ENCODE peak calls at places on chromosomes 3 and 15, in seven cellular contexts. S is HCEC 1CT; Q is Karpas-422; Y is HuH-7; K is effector CD4-positive, alpha-beta T cell; W is CD8-positive, alpha-beta T cell; R is activated T-cell treated with anti-CD3 and anti-CD28 coated beads for 1 hour. X is an unnamed sample.

GRCh38 chr3:63877737-63878393 is 14.2 kb downstream of the ATXN7 start:
- DNase-seq in S (no peak), Q (no peak), Y (no peak), K (no peak), W (no peak), R (no peak), X (no peak)

GRCh38 chr15:25690673-25691543 is 172.2 kb downstream of the ATP10A start:
- DNase-seq in S (peak; percentile 50), Q (no peak), Y (no peak), K (no peak), W (no peak), R (no peak), X (no peak)

GRCh38 chr15:89670985-89671560 is 8.1 kb downstream of the PLIN1 start:
- DNase-seq in S (no peak), Q (no peak), Y (no peak), K (no peak), W (no peak), R (no peak), X (no peak)

GRCh38 chr3:89635137-89635536 is 527.7 kb downstream of the EPHA3 start:
- DNase-seq in S (peak; percentile 17), Q (no peak), Y (no peak), K (no peak), W (no peak), R (no peak), X (no peak)

GRCh38 chr15:89442671-89443307 is 53.6 kb downstream of the RHCG start:
- DNase-seq in S (peak; percentile 41), Q (peak; percentile 94), Y (peak; percentile 83), K (no peak), W (peak; percentile 12), R (peak; percentile 7), X (no peak)

GRCh38 chr3:161316006-161316689 is 55.2 kb downstream of the SPTSSB start:
- DNase-seq in S (no peak), Q (no peak), Y (no peak), K (no peak), W (no peak), R (no peak), X (no peak)

GRCh38 chr15:96245252-96245651 is 85.2 kb upstream of the NR2F2 start:
- DNase-seq in S (no peak), Q (no peak), Y (no peak), K (no peak), W (no peak), R (no peak), X (no peak)

GRCh38 chr15:77546870-77547269 is 85.8 kb downstream of the LINGO1 start:
- DNase-seq in S (no peak), Q (no peak), Y (no peak), K (no peak), W (no peak), R (no peak), X (no peak)

GRCh38 chr3:58164199-58164879 is 46.4 kb downstream of the DNASE1L3 start:
- DNase-seq in S (no peak), Q (no peak), Y (no peak), K (no peak), W (no peak), R (no peak), X (no peak)

GRCh38 chr3:47159153-47159552 is 4.8 kb downstream of the SETD2 start:
- DNase-seq in S (no peak), Q (no peak), Y (no peak), K (no peak), W (no peak), R (no peak), X (no peak)

GRCh38 chr15:83174891-83175290 is 32.7 kb downstream of the HDGFL3 start:
- DNase-seq in S (no peak), Q (no peak), Y (no peak), K (no peak), W (no peak), R (no peak), X (no peak)

GRCh38 chr15:63857459-63857856 is 23.7 kb upstream of the HERC1 start:
- DNase-seq in S (no peak), Q (no peak), Y (no peak), K (no peak), W (no peak), R (no peak), X (no peak)

GRCh38 chr15:67906382-67906781 is 66.5 kb upstream of the RNU6-1 start:
- DNase-seq in S (peak; percentile 25), Q (no peak), Y (no peak), K (no peak), W (no peak), R (no peak), X (no peak)

GRCh38 chr15:101501703-101502373 is 12.3 kb upstream of the PCSK6 start:
- DNase-seq in S (peak; percentile 13), Q (peak; percentile 78), Y (peak; percentile 93), K (no peak), W (peak; percentile 51), R (peak; percentile 22), X (peak; percentile 21)

GRCh38 chr15:29942144-29942543 is 119.9 kb upstream of the TJP1 start:
- DNase-seq in S (no peak), Q (peak; percentile 45), Y (no peak), K (no peak), W (no peak), R (no peak), X (no peak)

GRCh38 chr3:46059432-46059831 is 32.1 kb upstream of the XCR1 start:
- DNase-seq in S (no peak), Q (peak; percentile 54), Y (no peak), K (no peak), W (no peak), R (no peak), X (no peak)

GRCh38 chr15:97319316-97319715 is 641.2 kb upstream of the ARRDC4 start:
- DNase-seq in S (no peak), Q (no peak), Y (no peak), K (no peak), W (no peak), R (no peak), X (no peak)

GRCh38 chr15:85633859-85634258 is 160.9 kb downstream of the KLHL25 start:
- DNase-seq in S (no peak), Q (no peak), Y (no peak), K (no peak), W (no peak), R (no peak), X (no peak)

X was measured in activated CD4-positive, CD25-positive, alpha-beta regulatory T cell treated with anti-CD3 and anti-CD28 coated beads, Interleukin-2, amount 50 U/mL, for 16 hours.